ENCODE peak calls at places on chromosomes 7 and 10, in five cellular contexts. One of them, this sample, is unnamed.

GRCh38 chr10:84397735-84398144 is 69.4 kb downstream of the CCSER2 start:
- DNase-seq in suprapubic skin: no peak
- DNase-seq in IMR-90: no peak
- DNase-seq in gastrocnemius medialis: no peak
- DNase-seq in cardiac fibroblast: no peak
- DNase-seq in this sample: no peak

GRCh38 chr10:104255244-104255981 is 721 bp downstream of the GSTO1 start:
- DNase-seq in suprapubic skin: no peak
- DNase-seq in gastrocnemius medialis: no peak
- DNase-seq in IMR-90: peak
- DNase-seq in cardiac fibroblast: peak
- DNase-seq in this sample: no peak

GRCh38 chr10:97490592-97490991 is 7.6 kb downstream of the MMS19 start:
- DNase-seq in gastrocnemius medialis: peak
- DNase-seq in suprapubic skin: no peak
- DNase-seq in IMR-90: no peak
- DNase-seq in cardiac fibroblast: no peak
- DNase-seq in this sample: no peak

GRCh38 chr7:105905209-105905910 is 29.0 kb upstream of the ATXN7L1 start:
- DNase-seq in IMR-90: no peak
- DNase-seq in gastrocnemius medialis: no peak
- DNase-seq in suprapubic skin: no peak
- DNase-seq in cardiac fibroblast: no peak
- DNase-seq in this sample: no peak

GRCh38 chr7:80785961-80786360 is 132.9 kb downstream of the SEMA3C start:
- DNase-seq in gastrocnemius medialis: no peak
- DNase-seq in cardiac fibroblast: peak
- DNase-seq in suprapubic skin: no peak
- DNase-seq in IMR-90: peak
- DNase-seq in this sample: no peak

GRCh38 chr7:95099101-95099500 is 191.7 kb downstream of the PPP1R9A start:
- DNase-seq in IMR-90: no peak
- DNase-seq in cardiac fibroblast: no peak
- DNase-seq in suprapubic skin: no peak
- DNase-seq in gastrocnemius medialis: no peak
- DNase-seq in this sample: no peak

GRCh38 chr7:117402109-117402508 is 25.2 kb downstream of the ASZ1 start:
- DNase-seq in gastrocnemius medialis: no peak
- DNase-seq in cardiac fibroblast: no peak
- DNase-seq in suprapubic skin: no peak
- DNase-seq in IMR-90: peak
- DNase-seq in this sample: peak

GRCh38 chr7:115789901-115790300 is 240.7 kb downstream of the TFEC start:
- DNase-seq in suprapubic skin: no peak
- DNase-seq in cardiac fibroblast: no peak
- DNase-seq in IMR-90: no peak
- DNase-seq in gastrocnemius medialis: no peak
- DNase-seq in this sample: no peak

GRCh38 chr7:128084896-128085608 is 53.8 kb upstream of the LRRC4 start:
- DNase-seq in IMR-90: peak
- DNase-seq in suprapubic skin: no peak
- DNase-seq in gastrocnemius medialis: no peak
- DNase-seq in cardiac fibroblast: peak
- DNase-seq in this sample: no peak

DNA sequence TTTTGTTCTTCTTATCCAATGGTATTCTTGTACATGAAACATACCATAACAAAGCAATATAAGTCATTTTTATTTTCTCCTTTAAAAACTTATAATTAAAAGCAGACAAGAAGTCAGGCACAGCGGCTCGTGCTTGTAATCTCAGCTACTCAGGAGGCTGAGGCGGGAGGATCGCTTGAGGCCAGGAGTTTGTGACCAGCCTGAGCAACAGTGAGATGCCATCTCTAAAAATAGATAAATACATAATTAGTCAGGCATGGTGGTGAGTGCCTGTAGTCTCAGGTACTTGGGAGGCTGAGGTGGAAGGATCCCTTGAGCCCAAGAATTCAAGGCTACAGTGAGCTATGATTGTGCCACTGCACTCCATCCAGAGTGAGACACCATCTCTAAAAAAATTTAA is 195.1 kb upstream of the FZD1 start:
- DNase-seq in suprapubic skin: no peak
- DNase-seq in IMR-90: no peak
- DNase-seq in cardiac fibroblast: no peak
- DNase-seq in gastrocnemius medialis: no peak
- DNase-seq in this sample: no peak
- H3K4me3 ChIP-seq in suprapubic skin: no peak
- H3K4me3 ChIP-seq in IMR-90: no peak
- H3K4me3 ChIP-seq in cardiac fibroblast: no peak
- H3K4me3 ChIP-seq in gastrocnemius medialis: no peak
- H3K4me3 ChIP-seq in this sample: no peak

GRCh38 chr10:86363833-86364511 is 2.6 kb downstream of the GRID1 start:
- DNase-seq in gastrocnemius medialis: peak
- DNase-seq in IMR-90: no peak
- DNase-seq in cardiac fibroblast: no peak
- DNase-seq in suprapubic skin: peak
- DNase-seq in this sample: no peak

GRCh38 chr10:86363184-86363832 is 3.3 kb downstream of the GRID1 start:
- DNase-seq in gastrocnemius medialis: peak
- DNase-seq in suprapubic skin: peak
- DNase-seq in IMR-90: no peak
- DNase-seq in cardiac fibroblast: no peak
- DNase-seq in this sample: no peak

GRCh38 chr10:86366033-86366901 is at the start of gene GRID1:
- DNase-seq in IMR-90: no peak
- DNase-seq in suprapubic skin: peak
- DNase-seq in cardiac fibroblast: peak
- DNase-seq in gastrocnemius medialis: peak
- DNase-seq in this sample: no peak

GRCh38 chr10:86365346-86366032 is 1.1 kb downstream of the GRID1 start:
- DNase-seq in gastrocnemius medialis: peak
- DNase-seq in suprapubic skin: peak
- DNase-seq in cardiac fibroblast: no peak
- DNase-seq in IMR-90: no peak
- DNase-seq in this sample: no peak

GRCh38 chr10:86364551-86365345 is 1.8 kb downstream of the GRID1 start:
- DNase-seq in gastrocnemius medialis: peak
- DNase-seq in IMR-90: no peak
- DNase-seq in suprapubic skin: peak
- DNase-seq in cardiac fibroblast: no peak
- DNase-seq in this sample: no peak
- H3K4me3 ChIP-seq in gastrocnemius medialis: peak
- H3K4me3 ChIP-seq in IMR-90: no peak
- H3K4me3 ChIP-seq in suprapubic skin: peak
- H3K4me3 ChIP-seq in cardiac fibroblast: no peak
- H3K4me3 ChIP-seq in this sample: no peak

GRCh38 chr7:44986218-44987053 is 7.6 kb upstream of the MYO1G start:
- DNase-seq in cardiac fibroblast: peak
- DNase-seq in IMR-90: peak
- DNase-seq in gastrocnemius medialis: peak
- DNase-seq in suprapubic skin: peak
- DNase-seq in this sample: peak

GRCh38 chr7:44989132-44989531 is 10.3 kb upstream of the MYO1G start:
- DNase-seq in gastrocnemius medialis: no peak
- DNase-seq in IMR-90: no peak
- DNase-seq in suprapubic skin: no peak
- DNase-seq in cardiac fibroblast: no peak
- DNase-seq in this sample: no peak

GRCh38 chr7:44988718-44989117 is 9.9 kb upstream of the MYO1G start:
- DNase-seq in IMR-90: no peak
- DNase-seq in cardiac fibroblast: no peak
- DNase-seq in suprapubic skin: no peak
- DNase-seq in gastrocnemius medialis: no peak
- DNase-seq in this sample: no peak

GRCh38 chr7:44985900-44986217 is 7.0 kb upstream of the MYO1G start:
- DNase-seq in cardiac fibroblast: no peak
- DNase-seq in gastrocnemius medialis: no peak
- DNase-seq in suprapubic skin: no peak
- DNase-seq in IMR-90: no peak
- DNase-seq in this sample: no peak

DNA sequence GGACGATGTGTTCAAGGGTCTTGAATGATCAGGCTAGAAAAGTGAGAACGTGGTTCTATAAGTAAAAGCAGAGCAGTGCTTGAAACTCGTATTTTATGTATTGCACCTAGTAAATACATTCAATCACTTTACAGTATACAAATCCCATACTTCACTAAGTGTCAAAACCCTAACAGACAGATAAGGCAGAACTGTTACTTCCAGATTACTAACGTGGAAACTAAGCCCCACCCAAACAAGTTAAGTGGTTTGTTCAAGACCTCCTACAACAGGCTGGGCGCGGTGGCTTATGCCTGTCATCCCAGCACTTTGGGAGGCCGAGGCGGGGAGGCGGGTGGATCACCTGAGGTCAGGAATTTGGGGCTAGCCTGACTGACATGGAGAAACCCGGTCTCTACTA is 9.2 kb upstream of the MYO1G start:
- DNase-seq in cardiac fibroblast: no peak
- DNase-seq in IMR-90: no peak
- DNase-seq in gastrocnemius medialis: no peak
- DNase-seq in suprapubic skin: no peak
- DNase-seq in this sample: no peak
- H3K4me3 ChIP-seq in cardiac fibroblast: no peak
- H3K4me3 ChIP-seq in IMR-90: no peak
- H3K4me3 ChIP-seq in gastrocnemius medialis: no peak
- H3K4me3 ChIP-seq in suprapubic skin: no peak
- H3K4me3 ChIP-seq in this sample: no peak

GRCh38 chr7:92914645-92915044 is 78.3 kb upstream of the CDK6 start:
- DNase-seq in gastrocnemius medialis: no peak
- DNase-seq in cardiac fibroblast: no peak
- DNase-seq in suprapubic skin: no peak
- DNase-seq in IMR-90: no peak
- DNase-seq in this sample: no peak

GRCh38 chr7:92915348-92915747 is 79.0 kb upstream of the CDK6 start:
- DNase-seq in suprapubic skin: no peak
- DNase-seq in IMR-90: no peak
- DNase-seq in cardiac fibroblast: no peak
- DNase-seq in gastrocnemius medialis: no peak
- DNase-seq in this sample: no peak

GRCh38 chr7:92913849-92914248 is 77.5 kb upstream of the CDK6 start:
- DNase-seq in gastrocnemius medialis: no peak
- DNase-seq in cardiac fibroblast: no peak
- DNase-seq in suprapubic skin: no peak
- DNase-seq in IMR-90: no peak
- DNase-seq in this sample: no peak

GRCh38 chr7:92910976-92911375 is 74.6 kb upstream of the CDK6 start:
- DNase-seq in cardiac fibroblast: no peak
- DNase-seq in IMR-90: no peak
- DNase-seq in gastrocnemius medialis: no peak
- DNase-seq in suprapubic skin: no peak
- DNase-seq in this sample: no peak

GRCh38 chr7:92916751-92917369 is 80.5 kb upstream of the CDK6 start:
- DNase-seq in cardiac fibroblast: peak
- DNase-seq in suprapubic skin: no peak
- DNase-seq in IMR-90: peak
- DNase-seq in gastrocnemius medialis: no peak
- DNase-seq in this sample: peak
- H3K4me3 ChIP-seq in cardiac fibroblast: no peak
- H3K4me3 ChIP-seq in suprapubic skin: no peak
- H3K4me3 ChIP-seq in IMR-90: no peak
- H3K4me3 ChIP-seq in gastrocnemius medialis: no peak
- H3K4me3 ChIP-seq in this sample: no peak

DNA sequence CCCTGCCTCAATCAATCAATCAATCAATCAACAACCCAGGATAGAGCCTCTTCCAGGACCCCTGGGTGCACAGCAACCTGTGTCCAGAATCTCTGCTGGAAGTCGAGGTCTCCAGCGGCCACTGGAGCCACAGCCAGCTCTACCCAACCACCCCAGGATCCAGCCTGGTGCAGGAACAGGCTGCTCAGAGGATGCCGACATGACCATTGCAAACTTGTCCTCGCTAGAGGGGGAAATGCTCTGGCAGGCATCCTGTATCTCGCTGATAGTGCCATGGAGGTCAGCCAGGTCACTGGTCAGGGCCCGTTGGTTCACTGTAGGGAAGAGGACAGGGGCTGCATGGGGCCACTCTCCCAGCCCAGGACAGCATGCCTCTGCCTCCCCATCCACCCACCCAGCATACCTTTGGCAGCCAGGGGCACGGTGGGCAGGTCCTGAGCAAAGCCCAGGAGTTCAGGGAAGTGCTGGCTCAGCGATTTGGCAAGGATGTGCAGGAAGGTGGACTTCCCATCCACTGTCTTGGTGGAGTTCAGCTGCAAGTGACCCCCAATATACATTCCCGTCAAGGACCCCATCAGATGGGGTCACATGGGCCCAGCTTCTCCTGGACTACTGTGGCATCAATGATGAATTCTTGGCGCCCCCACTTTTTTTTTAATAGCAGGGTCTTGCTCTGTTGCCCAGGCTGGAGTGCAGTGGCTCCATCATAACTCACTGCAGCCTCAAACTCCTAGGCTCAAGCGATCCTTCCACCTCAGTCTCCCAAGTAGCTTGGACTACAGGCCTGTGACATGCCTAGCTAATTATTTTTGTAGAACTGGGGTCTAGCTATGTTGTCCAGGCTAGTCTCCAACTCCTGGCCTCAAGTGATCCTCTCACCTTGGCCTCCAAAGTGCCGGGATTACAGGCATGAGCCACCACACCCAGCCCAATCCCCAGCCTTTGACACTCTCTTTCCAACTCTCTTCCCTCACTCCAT is 49.4 kb downstream of the GRID2IP start:
- DNase-seq in suprapubic skin: no peak
- DNase-seq in IMR-90: no peak
- DNase-seq in gastrocnemius medialis: no peak
- DNase-seq in cardiac fibroblast: no peak
- DNase-seq in this sample: no peak
- H3K4me3 ChIP-seq in suprapubic skin: no peak
- H3K4me3 ChIP-seq in IMR-90: no peak
- H3K4me3 ChIP-seq in gastrocnemius medialis: no peak
- H3K4me3 ChIP-seq in cardiac fibroblast: no peak
- H3K4me3 ChIP-seq in this sample: no peak